ENCODE peak calls at places on chromosomes 13 and 19, in five cellular contexts. Z, R, U, Y and F are unnamed samples.

GRCh38 chr13:91904597-91904996 is 506.2 kb downstream of the GPC5 start:
- DNase-seq in U (no peak), Y (no peak), Z (no peak), R (peak; percentile 30), F (no peak)

GRCh38 chr13:46404732-46405097 is 17.7 kb upstream of the RUBCNL start:
- DNase-seq in Y (no peak), R (no peak), Z (no peak), U (no peak), F (no peak)

GRCh38 chr13:99354371-99354951 is 47.3 kb upstream of the GPR183 start:
- DNase-seq in Y (no peak), U (no peak), Z (no peak), R (peak; percentile 79), F (no peak)

GRCh38 chr19:19488041-19488874 is 27.1 kb downstream of the TSSK6 start:
- DNase-seq in R (no peak), Y (no peak), U (no peak), Z (no peak), F (peak; percentile 82)

GRCh38 chr19:39212377-39212742 is 8.3 kb upstream of the SYCN start:
- DNase-seq in R (peak; percentile 48), Y (peak; percentile 30), U (peak; percentile 46), Z (peak; percentile 83), F (peak; percentile 57)

GRCh38 chr13:76523740-76524382 is 362.3 kb downstream of the KCTD12 start:
- DNase-seq in Y (no peak), Z (no peak), U (no peak), R (peak; percentile 66), F (no peak)

GRCh38 chr19:55406869-55407624 is 541 bp downstream of the UBE2S start:
- DNase-seq in Z (peak; percentile 41), R (peak; percentile 53), Y (no peak), U (no peak), F (peak; percentile 38)

GRCh38 chr13:68099616-68100015 is 869.5 kb upstream of the PCDH9 start:
- DNase-seq in Y (peak; percentile 72), U (no peak), Z (no peak), R (no peak), F (no peak)

GRCh38 chr19:37218592-37218935 is 550 bp downstream of the ZNF383 start:
- DNase-seq in Z (peak; percentile 6), Y (peak; percentile 60), R (peak; percentile 21), U (no peak), F (no peak)